ENCODE peak calls at places on chromosomes 13 and 19, in six cellular contexts. H is neural progenitor cell, E is natural killer cell, P is fibroblast of the aortic adventitia, S is foreskin fibroblast, M is HCT116. Z is an unnamed sample.

GRCh38 chr13:77429320-77430142 is 102.6 kb upstream of the MYCBP2 start:
- DNase-seq in H (no peak), E (no peak), P (no peak), S (no peak), M (no peak), Z (no peak)

GRCh38 chr19:447816-448546 is 12.9 kb downstream of the SHC2 start:
- DNase-seq in H (no peak), E (no peak), P (no peak), S (no peak), M (no peak), Z (no peak)

GRCh38 chr19:56681702-56682101 is 10.1 kb upstream of the ZNF835 start:
- DNase-seq in H (no peak), E (no peak), P (no peak), S (no peak), M (no peak), Z (peak)

GRCh38 chr13:113273856-113274590 is 23.0 kb upstream of the LAMP1 start:
- DNase-seq in H (no peak), E (no peak), P (peak), S (peak), M (no peak), Z (no peak)

GRCh38 chr13:103067751-103068563 is 1.7 kb upstream of the SLC10A2 start:
- DNase-seq in H (no peak), E (no peak), P (no peak), S (no peak), M (no peak), Z (no peak)

GRCh38 chr19:52231154-52231565 is 38.2 kb upstream of the ZNF766 start:
- DNase-seq in H (no peak), E (no peak), P (peak), S (no peak), M (no peak), Z (no peak)

GRCh38 chr13:40193290-40194203 is 472.9 kb downstream of the FOXO1 start:
- DNase-seq in H (no peak), E (no peak), P (peak), S (no peak), M (no peak), Z (peak)

GRCh38 chr13:94300401-94300800 is 179.1 kb downstream of the DCT start:
- DNase-seq in H (peak), E (no peak), P (no peak), S (no peak), M (no peak), Z (no peak)

GRCh38 chr13:23588576-23589141 is 18.4 kb downstream of the TNFRSF19 start:
- DNase-seq in H (no peak), E (no peak), P (no peak), S (no peak), M (no peak), Z (no peak)

GRCh38 chr13:46738055-46738454 is 58.9 kb downstream of the ESD start:
- DNase-seq in H (no peak), E (no peak), P (peak), S (peak), M (no peak), Z (no peak)

GRCh38 chr19:48329167-48329891 is 4.0 kb downstream of the EMP3 start:
- DNase-seq in H (no peak), E (peak), P (peak), S (no peak), M (no peak), Z (no peak)

GRCh38 chr19:28987177-28987576 is 225.8 kb downstream of the UQCRFS1 start:
- DNase-seq in H (no peak), E (no peak), P (no peak), S (no peak), M (no peak), Z (no peak)

GRCh38 chr19:23762884-23763711 is 4.4 kb upstream of the ZNF681 start:
- DNase-seq in H (peak), E (peak), P (peak), S (no peak), M (no peak), Z (peak)

GRCh38 chr13:27125357-27126282 is 46.0 kb downstream of the USP12 start:
- DNase-seq in H (no peak), E (no peak), P (no peak), S (no peak), M (no peak), Z (no peak)
- TF ChIP-seq CTCF in H (no peak), E (no peak), P (no peak), S (no peak), M (no peak), Z (no peak)

GRCh38 chr13:91384891-91385290 is 13.5 kb upstream of the GPC5 start:
- DNase-seq in H (no peak), E (no peak), P (no peak), S (no peak), M (no peak), Z (no peak)

GRCh38 chr13:91383836-91384235 is 14.6 kb upstream of the GPC5 start:
- DNase-seq in H (no peak), E (no peak), P (no peak), S (no peak), M (no peak), Z (no peak)

DNA sequence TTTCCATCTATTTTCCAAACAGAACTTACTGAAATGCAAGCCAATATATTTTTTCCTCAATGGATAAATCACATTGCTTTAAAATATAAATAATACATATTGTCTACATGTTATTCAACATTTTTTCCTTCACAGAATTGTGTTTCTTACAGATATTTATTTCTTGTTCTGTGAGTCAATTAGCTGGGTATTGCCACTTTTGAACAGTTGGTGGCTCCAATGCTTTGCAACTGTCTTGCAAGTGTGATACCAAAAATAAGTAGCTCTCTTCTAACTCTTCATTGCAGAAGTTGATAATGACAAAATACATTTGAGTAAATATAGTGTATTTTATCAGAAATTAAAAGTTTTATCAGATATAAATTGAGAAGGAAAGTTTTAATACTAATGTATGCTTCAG is 17.1 kb upstream of the GPC5 start:
- DNase-seq in H (peak), E (no peak), P (peak), S (no peak), M (no peak), Z (no peak)
- TF ChIP-seq CTCF in H (peak), E (no peak), P (peak), S (peak), M (peak), Z (peak)

GRCh38 chr19:44803442-44804428 is 5.2 kb upstream of the BCAM start:
- DNase-seq in H (no peak), E (no peak), P (no peak), S (no peak), M (no peak), Z (no peak)

GRCh38 chr19:44799627-44800257 is 9.2 kb upstream of the BCAM start:
- DNase-seq in H (no peak), E (no peak), P (no peak), S (no peak), M (no peak), Z (no peak)

GRCh38 chr19:44795398-44795987 is 13.4 kb upstream of the BCAM start:
- DNase-seq in H (no peak), E (no peak), P (no peak), S (no peak), M (no peak), Z (no peak)

GRCh38 chr19:44796701-44797115 is 12.2 kb upstream of the BCAM start:
- DNase-seq in H (peak), E (no peak), P (no peak), S (no peak), M (no peak), Z (no peak)

GRCh38 chr19:44800461-44800860 is 8.4 kb upstream of the BCAM start:
- DNase-seq in H (peak), E (peak), P (peak), S (peak), M (no peak), Z (peak)
- TF ChIP-seq CTCF in H (peak), E (peak), P (peak), S (peak), M (peak), Z (peak)

GRCh38 chr13:85970727-85971126 is 171.5 kb upstream of the SLITRK6 start:
- DNase-seq in H (no peak), E (no peak), P (peak), S (no peak), M (no peak), Z (no peak)
- TF ChIP-seq CTCF in H (peak), E (no peak), P (no peak), S (no peak), M (no peak), Z (peak)

DNA sequence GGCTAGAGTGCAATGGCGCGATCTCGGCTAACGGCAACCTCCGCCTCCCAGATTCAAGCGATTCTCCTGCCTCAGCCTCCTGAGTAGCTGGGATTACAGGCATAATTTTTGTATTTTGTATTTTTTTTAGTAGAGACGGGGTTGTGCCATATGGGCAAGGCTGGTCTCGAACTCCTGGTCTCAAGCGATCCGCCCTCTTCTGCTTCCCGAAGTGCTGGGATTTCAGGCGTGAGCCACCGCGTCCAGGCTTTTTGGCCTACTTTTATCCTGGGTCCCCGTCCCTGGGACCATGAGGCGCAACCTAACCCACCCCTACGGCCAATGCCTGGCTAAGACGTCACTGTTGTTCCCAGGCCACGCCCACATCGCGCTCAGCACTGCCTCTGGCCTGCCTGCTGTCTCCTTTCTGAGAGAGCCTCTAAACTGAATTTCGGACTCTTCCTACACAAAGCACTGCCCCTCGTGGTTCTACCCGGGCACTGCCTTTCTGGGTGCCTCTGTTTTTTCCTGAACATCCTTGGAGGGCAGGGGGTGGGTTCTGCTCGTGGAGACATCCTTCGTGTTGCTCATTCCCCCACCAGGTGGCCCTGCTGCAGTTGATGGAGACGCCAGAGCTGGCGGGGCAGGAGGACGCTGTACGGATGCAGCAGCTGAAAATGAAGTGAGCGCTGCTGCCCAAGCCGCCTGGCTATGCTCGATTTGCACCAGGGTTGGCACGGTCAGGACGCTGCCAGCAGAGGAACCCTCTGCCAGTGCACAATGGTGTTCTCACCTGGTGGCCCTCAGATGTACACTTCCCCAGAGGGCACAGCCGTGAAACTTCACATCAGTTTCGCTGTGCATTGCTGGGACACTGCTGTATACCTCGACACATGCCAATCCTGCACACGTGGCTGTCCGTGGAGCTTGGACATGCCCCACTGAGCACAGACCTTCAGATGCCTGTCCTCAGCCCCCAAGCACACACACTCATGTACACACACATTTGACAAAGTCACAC is 2.0 kb downstream of the REX1BD start:
- DNase-seq in H (peak), E (no peak), P (no peak), S (no peak), M (peak), Z (peak)
- TF ChIP-seq CTCF in H (peak), E (no peak), P (no peak), S (no peak), M (peak), Z (peak)

GRCh38 chr19:19319725-19320361 is 466 bp downstream of the SUGP1 start:
- DNase-seq in H (no peak), E (no peak), P (no peak), S (no peak), M (no peak), Z (no peak)

GRCh38 chr19:19320362-19321142 is at the start of the genes MAU2 and SUGP1:
- DNase-seq in H (peak), E (peak), P (peak), S (peak), M (peak), Z (peak)

GRCh38 chr19:19316082-19316481 is 4.2 kb downstream of the SUGP1 start:
- DNase-seq in H (no peak), E (no peak), P (no peak), S (no peak), M (no peak), Z (no peak)

GRCh38 chr19:19321143-19321577 is 531 bp downstream of the MAU2 start:
- DNase-seq in H (peak), E (peak), P (peak), S (no peak), M (no peak), Z (no peak)

DNA sequence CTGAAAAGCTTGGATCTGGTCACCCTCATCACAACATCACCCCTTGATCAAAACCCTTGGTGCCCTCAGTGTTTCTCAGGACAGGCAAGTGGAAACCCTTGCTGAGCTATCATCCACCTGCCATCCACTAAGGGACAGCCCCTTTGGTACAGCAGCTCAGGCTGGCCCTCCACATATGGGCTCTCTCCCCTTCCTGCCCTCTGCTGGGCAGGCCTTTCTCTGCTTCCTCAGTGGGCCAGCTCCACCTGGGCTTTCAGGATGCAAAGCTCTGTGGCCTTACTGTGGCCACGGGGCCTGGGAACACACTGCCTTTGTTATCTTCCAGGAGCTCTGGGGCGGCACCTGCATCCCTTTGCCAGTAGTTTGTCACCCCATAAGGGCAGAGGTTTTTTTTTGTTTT is 4.9 kb downstream of the SUGP1 start:
- DNase-seq in H (no peak), E (no peak), P (no peak), S (no peak), M (no peak), Z (no peak)
- TF ChIP-seq CTCF in H (no peak), E (no peak), P (no peak), S (no peak), M (peak), Z (no peak)